ENCODE peak calls at places on chromosomes 11 and 22, in six cellular contexts. T, N, K, M, R and I are unnamed samples.

GRCh38 chr11:58628446-58628845 is 6.0 kb downstream of the CNTF start:
- DNase-seq in T (no peak), N (no peak), K (no peak), M (peak; percentile 16), R (peak; percentile 74), I (no peak)

GRCh38 chr11:60377737-60378136 is 595 bp upstream of the MS4A7 start:
- DNase-seq in T (no peak), N (no peak), K (peak; percentile 13), M (peak; percentile 79), R (no peak), I (no peak)

GRCh38 chr11:86360775-86361395 is 13.8 kb upstream of the CCDC81 start:
- DNase-seq in T (no peak), N (no peak), K (no peak), M (no peak), R (no peak), I (peak; percentile 33)

GRCh38 chr22:19058713-19059451 is 63.3 kb downstream of the DGCR2 start:
- DNase-seq in T (no peak), N (no peak), K (no peak), M (no peak), R (no peak), I (peak; percentile 55)

GRCh38 chr11:25734592-25735211 is 597.2 kb upstream of the ANO3 start:
- DNase-seq in T (no peak), N (no peak), K (no peak), M (no peak), R (no peak), I (peak; percentile 15)

GRCh38 chr11:17739945-17740338 is 5.4 kb downstream of the KCNC1 start:
- DNase-seq in T (no peak), N (no peak), K (no peak), M (no peak), R (no peak), I (no peak)

GRCh38 chr11:133796043-133796795 is 49.1 kb downstream of the SPATA19 start:
- DNase-seq in T (no peak), N (no peak), K (no peak), M (no peak), R (no peak), I (no peak)

GRCh38 chr11:299081-299891 is at the start of gene IFITM5:
- DNase-seq in T (no peak), N (no peak), K (no peak), M (no peak), R (no peak), I (no peak)